ENCODE peak calls at places on chromosome 9, in seven cellular contexts. X, F, P, Q, W, K and V are unnamed samples.
A peak's percentile ranks its signal among the peaks of the same experiment; 100 is the strongest.

GRCh38 chr9:19703702-19704101 is 85.1 kb downstream of the SLC24A2 start:
- DNase-seq in X (no peak), F (no peak), P (no peak), Q (no peak), W (no peak), K (no peak), V (no peak)

GRCh38 chr9:69867081-69867814 is 46.6 kb downstream of the CFAP95 start:
- DNase-seq in X (no peak), F (no peak), P (no peak), Q (no peak), W (no peak), K (peak; percentile 32), V (no peak)

GRCh38 chr9:34929506-34930102 is 28.5 kb upstream of the PHF24 start:
- DNase-seq in X (no peak), F (no peak), P (no peak), Q (peak; percentile 64), W (no peak), K (peak; percentile 1), V (no peak)

GRCh38 chr9:19517202-19517942 is 108.6 kb downstream of the ACER2 start:
- DNase-seq in X (no peak), F (no peak), P (no peak), Q (peak; percentile 51), W (no peak), K (no peak), V (no peak)

GRCh38 chr9:72442212-72442607 is 77.2 kb upstream of the ZFAND5 start:
- DNase-seq in X (no peak), F (no peak), P (no peak), Q (no peak), W (no peak), K (peak; percentile 93), V (peak; percentile 67)

GRCh38 chr9:94990897-94991561 is 264.5 kb downstream of the AOPEP start:
- DNase-seq in X (no peak), F (no peak), P (no peak), Q (no peak), W (no peak), K (no peak), V (no peak)

GRCh38 chr9:136086951-136087740 is 7.9 kb downstream of the NACC2 start:
- DNase-seq in X (peak; percentile 58), F (no peak), P (no peak), Q (peak; percentile 5), W (no peak), K (no peak), V (no peak)

GRCh38 chr9:76803762-76804161 is 39.5 kb downstream of the PCA3 start:
- DNase-seq in X (no peak), F (no peak), P (no peak), Q (no peak), W (no peak), K (no peak), V (no peak)

GRCh38 chr9:133375116-133375723 is 640 bp downstream of the SURF4 start:
- DNase-seq in X (no peak), F (no peak), P (no peak), Q (peak; percentile 49), W (no peak), K (peak; percentile 17), V (no peak)

GRCh38 chr9:87354176-87354575 is 143.5 kb upstream of the DAPK1 start:
- DNase-seq in X (no peak), F (no peak), P (no peak), Q (no peak), W (no peak), K (no peak), V (no peak)

GRCh38 chr9:29211681-29212589 is 1638.7 kb upstream of the C9orf72 start:
- DNase-seq in X (peak; percentile 74), F (no peak), P (no peak), Q (peak; percentile 84), W (no peak), K (no peak), V (no peak)

GRCh38 chr9:72465602-72466001 is 55.8 kb upstream of the TMC1 start:
- DNase-seq in X (no peak), F (no peak), P (no peak), Q (no peak), W (no peak), K (peak; percentile 60), V (no peak)

GRCh38 chr9:79209012-79209411 is 362.8 kb upstream of the TLE4 start:
- DNase-seq in X (no peak), F (no peak), P (no peak), Q (no peak), W (no peak), K (no peak), V (no peak)

GRCh38 chr9:4117835-4118610 is 181.8 kb downstream of the GLIS3 start:
- DNase-seq in X (peak; percentile 55), F (peak; percentile 34), P (no peak), Q (no peak), W (no peak), K (no peak), V (no peak)

GRCh38 chr9:89407070-89407469 is 88.8 kb downstream of the SECISBP2 start:
- DNase-seq in X (no peak), F (no peak), P (no peak), Q (no peak), W (no peak), K (no peak), V (no peak)

GRCh38 chr9:130659699-130660248 is 4.6 kb upstream of the PRDM12 start:
- DNase-seq in X (no peak), F (no peak), P (no peak), Q (peak; percentile 65), W (no peak), K (no peak), V (no peak)

GRCh38 chr9:13587581-13587980 is 308.1 kb upstream of the MPDZ start:
- DNase-seq in X (no peak), F (no peak), P (peak; percentile 20), Q (peak; percentile 9), W (no peak), K (no peak), V (no peak)

DNA sequence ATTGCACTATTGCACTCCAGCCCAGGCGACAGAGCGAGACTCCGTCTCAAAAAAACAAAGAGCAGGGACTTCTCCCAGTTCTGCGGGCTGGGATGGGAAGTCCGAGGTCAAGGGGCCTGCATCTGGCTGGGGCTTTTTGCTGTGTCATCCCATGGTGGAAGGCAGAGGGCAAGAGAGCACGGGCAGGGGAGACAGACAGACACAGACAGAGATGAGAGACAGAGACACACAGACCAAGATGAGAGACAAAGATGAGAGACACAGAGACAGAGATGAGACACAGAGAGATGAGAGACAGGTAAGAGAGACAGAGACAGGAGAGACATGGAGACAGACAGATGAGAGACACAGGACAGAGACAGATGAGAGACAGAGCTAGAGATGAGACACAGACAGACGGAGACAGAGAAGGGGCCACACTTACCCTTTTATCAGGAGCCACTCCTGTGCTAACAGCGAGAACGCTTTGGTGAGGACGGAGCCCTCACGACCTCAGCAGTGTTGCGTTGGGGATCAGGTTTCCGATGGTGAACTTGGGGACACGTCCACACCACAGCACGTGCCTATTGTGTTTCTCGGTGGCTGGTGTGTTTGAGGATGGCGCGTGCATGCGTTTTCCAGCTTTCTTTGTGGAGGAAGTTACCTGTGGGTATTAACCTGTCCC is 8.9 kb upstream of the TOR4A start:
- DNase-seq in X (no peak), F (no peak), P (no peak), Q (no peak), W (no peak), K (no peak), V (no peak)
- H3K4me3 ChIP-seq in X (peak overlapping the region; percentile 16), F (no peak overlapping the region), P (no peak overlapping the region), Q (no peak overlapping the region), W (no peak overlapping the region), K (no peak overlapping the region), V (no peak overlapping the region)

GRCh38 chr9:127980706-127981558 is at the start of gene EEIG1:
- DNase-seq in X (peak; percentile 99), F (peak; percentile 97), P (peak; percentile 94), Q (peak; percentile 98), W (peak; percentile 95), K (peak; percentile 66), V (peak; percentile 96)

GRCh38 chr9:127979015-127979332 is 1.8 kb downstream of the EEIG1 start:
- DNase-seq in X (no peak), F (no peak), P (no peak), Q (no peak), W (no peak), K (no peak), V (no peak)

GRCh38 chr9:127980056-127980705 is 608 bp downstream of the EEIG1 start:
- DNase-seq in X (peak; percentile 84), F (peak; percentile 48), P (no peak), Q (peak; percentile 79), W (peak; percentile 45), K (no peak), V (no peak)

GRCh38 chr9:127977877-127978647 is 2.7 kb downstream of the EEIG1 start:
- DNase-seq in X (peak; percentile 85), F (no peak), P (peak; percentile 79), Q (peak; percentile 78), W (no peak), K (peak; percentile 80), V (peak; percentile 93)

GRCh38 chr9:127979333-127980055 is 1.3 kb downstream of the EEIG1 start:
- DNase-seq in X (peak; percentile 80), F (no peak), P (peak; percentile 64), Q (peak; percentile 68), W (no peak), K (peak; percentile 7), V (peak; percentile 57)
- H3K4me1 ChIP-seq in X (peaks cover 58% of the 10 kb centered on the region), F (peaks cover 57% of the 10 kb centered on the region), P (peaks cover 50% of the 10 kb centered on the region), Q (peaks cover 42% of the 10 kb centered on the region), W (peaks cover 46% of the 10 kb centered on the region), K (peaks cover 41% of the 10 kb centered on the region), V (peaks cover 54% of the 10 kb centered on the region)

DNA sequence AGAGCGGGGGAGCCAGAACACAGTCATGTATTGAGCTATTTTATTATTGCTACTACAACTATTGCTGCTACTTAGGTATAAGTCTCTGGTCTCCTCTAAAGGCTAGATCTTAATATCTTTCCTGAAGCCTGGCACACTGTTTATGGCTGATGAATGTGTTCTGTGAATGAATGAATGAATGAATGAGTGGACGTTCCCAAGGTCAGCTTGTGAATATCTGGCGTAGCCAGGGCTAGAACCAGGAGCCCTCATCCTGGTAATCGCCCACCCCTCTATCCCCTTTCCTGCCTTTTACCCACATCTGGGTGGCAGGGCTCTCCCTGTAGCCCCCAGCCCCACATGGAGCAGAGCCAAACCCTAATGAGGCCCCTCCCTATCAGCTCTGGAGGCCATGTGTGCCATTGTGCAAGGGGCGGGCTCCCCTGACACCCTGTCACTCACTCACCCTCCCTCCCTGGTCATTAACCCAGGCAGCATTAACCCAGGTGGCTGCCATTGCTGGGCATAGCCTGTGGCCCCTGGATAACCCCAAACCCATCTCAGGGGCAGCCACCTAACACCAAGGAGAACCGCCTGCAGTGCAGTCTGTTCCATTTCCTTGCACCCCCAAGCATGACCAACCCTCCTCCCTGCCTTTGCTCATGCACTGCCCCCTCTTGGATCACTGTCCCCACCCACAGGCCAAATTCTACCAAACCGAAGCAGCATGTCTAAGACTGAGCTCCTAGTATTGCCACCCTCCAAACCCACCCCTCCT is 2.0 kb upstream of the AKNA start:
- DNase-seq in X (no peak), F (no peak), P (no peak), Q (no peak), W (no peak), K (no peak), V (no peak)
- H3K4me3 ChIP-seq in X (no peak overlapping the region), F (peak overlapping the region; percentile 98), P (no peak overlapping the region), Q (no peak overlapping the region), W (peak overlapping the region; percentile 89), K (no peak overlapping the region), V (no peak overlapping the region)

DNA sequence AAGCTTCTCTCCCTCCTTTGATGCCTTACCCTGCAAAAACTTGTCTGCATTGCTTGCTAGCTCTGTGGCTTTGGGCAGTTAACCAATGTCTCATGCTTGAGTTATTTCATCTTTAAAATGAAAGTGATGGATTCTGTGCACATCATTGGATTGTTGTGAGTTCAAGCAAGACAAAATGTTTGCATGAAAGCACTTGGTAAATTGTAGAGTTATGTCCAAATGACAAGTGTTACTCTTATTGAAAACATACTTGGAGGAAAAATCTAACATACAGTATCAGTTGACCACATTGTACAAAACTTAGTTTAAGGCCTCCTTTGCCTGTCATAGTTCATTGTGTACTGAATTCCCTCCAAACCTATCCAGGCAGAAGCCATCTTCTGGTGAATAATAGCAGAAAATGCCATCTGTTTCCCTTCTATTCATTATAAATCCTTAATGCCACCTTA is 30.0 kb downstream of the TGFBR1 start:
- DNase-seq in X (no peak), F (no peak), P (no peak), Q (no peak), W (no peak), K (peak; percentile 84), V (no peak)
- H3K4me1 ChIP-seq in X (peaks cover 15% of the 10 kb centered on the region), F (peaks cover 59% of the 10 kb centered on the region), P (no peaks in the 10 kb centered on the region), Q (no peaks in the 10 kb centered on the region), W (peaks cover 15% of the 10 kb centered on the region), K (peaks cover 8% of the 10 kb centered on the region), V (no peaks in the 10 kb centered on the region)